ENCODE peak calls at places on chromosomes 12 and 14, in five cellular contexts. V is effector memory CD4-positive, alpha-beta T cell; Y is HS-27A; G is Daoy; K is left cardiac atrium. H is an unnamed sample.

GRCh38 chr14:37493606-37494005 is 101.4 kb downstream of the FOXA1 start:
- DNase-seq in V (no peak), Y (no peak), G (no peak), K (no peak), H (no peak)

GRCh38 chr12:64175254-64175945 is 46.7 kb downstream of the KICS2 start:
- DNase-seq in V (no peak), Y (no peak), G (no peak), K (no peak), H (no peak)

GRCh38 chr12:92132282-92132681 is 13.4 kb downstream of the BTG1 start:
- DNase-seq in V (no peak), Y (no peak), G (no peak), K (no peak), H (no peak)

GRCh38 chr12:104623920-104624319 is 167.2 kb downstream of the CHST11 start:
- DNase-seq in V (no peak), Y (no peak), G (no peak), K (no peak), H (peak; percentile 14)

GRCh38 chr12:51898937-51899336 is 8.4 kb upstream of the ACVRL1 start:
- DNase-seq in V (no peak), Y (no peak), G (peak; percentile 80), K (peak; percentile 23), H (no peak)

GRCh38 chr14:69673578-69674305 is 62.3 kb downstream of the SUSD6 start:
- DNase-seq in V (no peak), Y (no peak), G (no peak), K (no peak), H (no peak)

GRCh38 chr12:60337865-60338549 is 742.2 kb downstream of the SLC16A7 start:
- DNase-seq in V (no peak), Y (no peak), G (no peak), K (no peak), H (no peak)

GRCh38 chr14:68557648-68558047 is 235.2 kb downstream of the ZFP36L1 start:
- DNase-seq in V (no peak), Y (no peak), G (no peak), K (no peak), H (no peak)

GRCh38 chr14:91159182-91159581 is 45.3 kb downstream of the DGLUCY start:
- DNase-seq in V (no peak), Y (no peak), G (no peak), K (no peak), H (no peak)

GRCh38 chr14:24943024-24943423 is 106.9 kb downstream of the STXBP6 start:
- DNase-seq in V (no peak), Y (no peak), G (no peak), K (peak; percentile 23), H (peak; percentile 77)

GRCh38 chr14:91320266-91320665 is 75.8 kb upstream of the GPR68 start:
- DNase-seq in V (no peak), Y (no peak), G (no peak), K (no peak), H (no peak)

GRCh38 chr12:19965196-19966038 is 402.9 kb upstream of the PDE3A start:
- DNase-seq in V (no peak), Y (no peak), G (no peak), K (no peak), H (no peak)

GRCh38 chr12:108564724-108565123 is 2.3 kb downstream of the ISCU start:
- DNase-seq in V (no peak), Y (no peak), G (no peak), K (no peak), H (no peak)

GRCh38 chr12:85874064-85874463 is at the start of gene NTS:
- DNase-seq in V (no peak), Y (no peak), G (peak; percentile 5), K (no peak), H (no peak)

GRCh38 chr12:27635349-27635972 is 60.8 kb upstream of the REP15 start:
- DNase-seq in V (no peak), Y (no peak), G (peak; percentile 50), K (no peak), H (peak; percentile 12)

GRCh38 chr12:100229036-100229635 is 28.5 kb downstream of the ACTR6 start:
- DNase-seq in V (no peak), Y (no peak), G (peak; percentile 13), K (no peak), H (no peak)

GRCh38 chr14:105475916-105476845 is 1.6 kb downstream of the CRIP2 start:
- DNase-seq in V (no peak), Y (no peak), G (peak; percentile 80), K (peak; percentile 78), H (no peak)

GRCh38 chr12:94151577-94151976 is 3.2 kb downstream of the PLXNC1 start:
- DNase-seq in V (no peak), Y (no peak), G (no peak), K (no peak), H (no peak)

GRCh38 chr12:115873416-115874082 is 403.9 kb downstream of the MED13L start:
- DNase-seq in V (no peak), Y (no peak), G (no peak), K (no peak), H (no peak)

GRCh38 chr14:20223410-20223809 is at the start of gene OR11H6:
- DNase-seq in V (no peak), Y (no peak), G (no peak), K (no peak), H (no peak)

GRCh38 chr12:96862326-96862725 is 44.7 kb upstream of the NEDD1 start:
- DNase-seq in V (no peak), Y (no peak), G (no peak), K (no peak), H (no peak)

GRCh38 chr12:66129934-66130266 is 650 bp downstream of the LLPH start:
- DNase-seq in V (no peak), Y (no peak), G (peak; percentile 5), K (no peak), H (no peak)

GRCh38 chr12:124279846-124280360 is 15.0 kb upstream of the RFLNA start:
- DNase-seq in V (no peak), Y (no peak), G (no peak), K (no peak), H (no peak)

GRCh38 chr14:104692261-104692938 is 3.0 kb downstream of the INF2 start:
- DNase-seq in V (no peak), Y (no peak), G (no peak), K (no peak), H (no peak)

GRCh38 chr14:40292664-40293063 is 860.4 kb upstream of the FBXO33 start:
- DNase-seq in V (no peak), Y (no peak), G (no peak), K (no peak), H (no peak)

GRCh38 chr14:54252072-54252730 is 144.6 kb upstream of the CDKN3 start:
- DNase-seq in V (no peak), Y (peak; percentile 91), G (peak; percentile 89), K (no peak), H (no peak)

GRCh38 chr12:39813776-39814175 is 194.2 kb upstream of the ABCD2 start:
- DNase-seq in V (no peak), Y (no peak), G (no peak), K (no peak), H (no peak)

GRCh38 chr12:57276935-57277563 is 26.1 kb upstream of the STAC3 start:
- DNase-seq in V (no peak), Y (no peak), G (peak; percentile 30), K (no peak), H (no peak)

GRCh38 chr12:87304406-87304805 is 724.8 kb downstream of the C12orf50 start:
- DNase-seq in V (no peak), Y (no peak), G (no peak), K (no peak), H (no peak)

GRCh38 chr14:94048676-94049624 is 22.8 kb downstream of the OTUB2 start:
- DNase-seq in V (no peak), Y (no peak), G (no peak), K (no peak), H (no peak)

GRCh38 chr14:52018252-52018651 is 28.9 kb downstream of the RTRAF start:
- DNase-seq in V (no peak), Y (no peak), G (no peak), K (no peak), H (no peak)

GRCh38 chr12:93913845-93914244 is 234.5 kb upstream of the PLXNC1 start:
- DNase-seq in V (no peak), Y (peak; percentile 19), G (no peak), K (no peak), H (no peak)

GRCh38 chr14:47044841-47045240 is 393.3 kb upstream of the RPL10L start:
- DNase-seq in V (no peak), Y (no peak), G (no peak), K (no peak), H (no peak)

GRCh38 chr12:26688344-26688904 is 144.6 kb downstream of the ITPR2 start:
- DNase-seq in V (no peak), Y (no peak), G (no peak), K (no peak), H (no peak)

GRCh38 chr12:96398422-96399080 is 1.7 kb downstream of the CDK17 start:
- DNase-seq in V (no peak), Y (no peak), G (no peak), K (no peak), H (no peak)